ENCODE peak calls at places on chromosomes 6 and 20, in six cellular contexts. One of them, this sample, is unnamed.

GRCh38 chr6:13991393-13991792 is 66.6 kb downstream of the RNF182 start:
- DNase-seq in HFF-Myc: no peak
- DNase-seq in fibroblast of mammary gland: no peak
- DNase-seq in left ventricle myocardium inferior: no peak
- DNase-seq in Panc1: no peak
- DNase-seq in AG09309: no peak
- DNase-seq in this sample: no peak

GRCh38 chr20:576156-576555 is 32.6 kb upstream of the CSNK2A1 start:
- DNase-seq in HFF-Myc: no peak
- DNase-seq in fibroblast of mammary gland: no peak
- DNase-seq in left ventricle myocardium inferior: no peak
- DNase-seq in Panc1: no peak
- DNase-seq in AG09309: no peak
- DNase-seq in this sample: no peak

GRCh38 chr6:80021131-80021530 is 16.7 kb downstream of the TTK start:
- DNase-seq in HFF-Myc: no peak
- DNase-seq in fibroblast of mammary gland: no peak
- DNase-seq in left ventricle myocardium inferior: no peak
- DNase-seq in Panc1: no peak
- DNase-seq in AG09309: no peak
- DNase-seq in this sample: no peak

GRCh38 chr6:113486172-113486571 is 371.0 kb upstream of the MARCKS start:
- DNase-seq in HFF-Myc: no peak
- DNase-seq in fibroblast of mammary gland: no peak
- DNase-seq in left ventricle myocardium inferior: no peak
- DNase-seq in Panc1: no peak
- DNase-seq in AG09309: no peak
- DNase-seq in this sample: no peak

GRCh38 chr6:38179300-38179699 is 359.8 kb downstream of the ZFAND3 start:
- DNase-seq in HFF-Myc: no peak
- DNase-seq in fibroblast of mammary gland: no peak
- DNase-seq in left ventricle myocardium inferior: no peak
- DNase-seq in Panc1: no peak
- DNase-seq in AG09309: no peak
- DNase-seq in this sample: no peak

GRCh38 chr6:169093770-169094553 is 159.7 kb downstream of the THBS2 start:
- DNase-seq in HFF-Myc: no peak
- DNase-seq in fibroblast of mammary gland: peak
- DNase-seq in left ventricle myocardium inferior: no peak
- DNase-seq in Panc1: no peak
- DNase-seq in AG09309: no peak
- DNase-seq in this sample: no peak

GRCh38 chr6:134177236-134177635 is 124.8 kb upstream of the SLC2A12 start:
- DNase-seq in HFF-Myc: no peak
- DNase-seq in fibroblast of mammary gland: no peak
- DNase-seq in left ventricle myocardium inferior: no peak
- DNase-seq in Panc1: no peak
- DNase-seq in AG09309: no peak
- DNase-seq in this sample: peak

GRCh38 chr6:81557811-81558210 is 194.7 kb downstream of the TENT5A start:
- DNase-seq in HFF-Myc: no peak
- DNase-seq in fibroblast of mammary gland: no peak
- DNase-seq in left ventricle myocardium inferior: no peak
- DNase-seq in Panc1: no peak
- DNase-seq in AG09309: no peak
- DNase-seq in this sample: no peak

GRCh38 chr6:29919506-29919905 is 22.8 kb upstream of the HLA-A start:
- DNase-seq in HFF-Myc: no peak
- DNase-seq in fibroblast of mammary gland: no peak
- DNase-seq in left ventricle myocardium inferior: no peak
- DNase-seq in Panc1: no peak
- DNase-seq in AG09309: no peak
- DNase-seq in this sample: no peak

GRCh38 chr6:125943528-125944433 is 12.8 kb upstream of the HINT3 start:
- DNase-seq in HFF-Myc: no peak
- DNase-seq in fibroblast of mammary gland: no peak
- DNase-seq in left ventricle myocardium inferior: no peak
- DNase-seq in Panc1: no peak
- DNase-seq in AG09309: no peak
- DNase-seq in this sample: no peak

GRCh38 chr6:134903448-134903847 is 46.5 kb downstream of the ALDH8A1 start:
- DNase-seq in HFF-Myc: no peak
- DNase-seq in fibroblast of mammary gland: peak
- DNase-seq in left ventricle myocardium inferior: no peak
- DNase-seq in Panc1: no peak
- DNase-seq in AG09309: no peak
- DNase-seq in this sample: no peak

GRCh38 chr20:51318058-51318960 is 224.2 kb downstream of the NFATC2 start:
- DNase-seq in HFF-Myc: no peak
- DNase-seq in fibroblast of mammary gland: peak
- DNase-seq in left ventricle myocardium inferior: peak
- DNase-seq in Panc1: no peak
- DNase-seq in AG09309: no peak
- DNase-seq in this sample: no peak

GRCh38 chr6:166201878-166202277 is 34.2 kb upstream of the TBXT start:
- DNase-seq in HFF-Myc: no peak
- DNase-seq in fibroblast of mammary gland: no peak
- DNase-seq in left ventricle myocardium inferior: no peak
- DNase-seq in Panc1: no peak
- DNase-seq in AG09309: no peak
- DNase-seq in this sample: no peak

GRCh38 chr6:35486005-35486925 is 10.6 kb downstream of the TEAD3 start:
- DNase-seq in HFF-Myc: no peak
- DNase-seq in fibroblast of mammary gland: no peak
- DNase-seq in left ventricle myocardium inferior: peak
- DNase-seq in Panc1: no peak
- DNase-seq in AG09309: no peak
- DNase-seq in this sample: peak

GRCh38 chr6:100112855-100113508 is 119.0 kb upstream of the MCHR2 start:
- DNase-seq in HFF-Myc: no peak
- DNase-seq in fibroblast of mammary gland: no peak
- DNase-seq in left ventricle myocardium inferior: no peak
- DNase-seq in Panc1: no peak
- DNase-seq in AG09309: no peak
- DNase-seq in this sample: no peak

GRCh38 chr6:16518265-16518664 is 243.0 kb downstream of the ATXN1 start:
- DNase-seq in HFF-Myc: no peak
- DNase-seq in fibroblast of mammary gland: no peak
- DNase-seq in left ventricle myocardium inferior: no peak
- DNase-seq in Panc1: no peak
- DNase-seq in AG09309: no peak
- DNase-seq in this sample: no peak

GRCh38 chr6:44049989-44050871 is 77.0 kb downstream of the MRPL14 start:
- DNase-seq in HFF-Myc: no peak
- DNase-seq in fibroblast of mammary gland: peak
- DNase-seq in left ventricle myocardium inferior: no peak
- DNase-seq in Panc1: no peak
- DNase-seq in AG09309: no peak
- DNase-seq in this sample: peak

GRCh38 chr6:107673076-107673494 is 151.0 kb downstream of the SCML4 start:
- DNase-seq in HFF-Myc: no peak
- DNase-seq in fibroblast of mammary gland: peak
- DNase-seq in left ventricle myocardium inferior: peak
- DNase-seq in Panc1: no peak
- DNase-seq in AG09309: no peak
- DNase-seq in this sample: no peak

GRCh38 chr6:40328376-40328987 is 258.7 kb downstream of the LRFN2 start:
- DNase-seq in HFF-Myc: no peak
- DNase-seq in fibroblast of mammary gland: no peak
- DNase-seq in left ventricle myocardium inferior: no peak
- DNase-seq in Panc1: no peak
- DNase-seq in AG09309: no peak
- DNase-seq in this sample: no peak

GRCh38 chr6:41167173-41167963 is 4.5 kb upstream of the TREM2 start:
- DNase-seq in HFF-Myc: peak
- DNase-seq in fibroblast of mammary gland: peak
- DNase-seq in left ventricle myocardium inferior: no peak
- DNase-seq in Panc1: no peak
- DNase-seq in AG09309: no peak
- DNase-seq in this sample: peak

GRCh38 chr6:26003102-26003694 is 40.6 kb downstream of the TRIM38 start:
- DNase-seq in HFF-Myc: no peak
- DNase-seq in fibroblast of mammary gland: peak
- DNase-seq in left ventricle myocardium inferior: no peak
- DNase-seq in Panc1: peak
- DNase-seq in AG09309: no peak
- DNase-seq in this sample: peak

GRCh38 chr6:88683734-88684133 is 279.7 kb downstream of the RNGTT start:
- DNase-seq in HFF-Myc: no peak
- DNase-seq in fibroblast of mammary gland: peak
- DNase-seq in left ventricle myocardium inferior: no peak
- DNase-seq in Panc1: no peak
- DNase-seq in AG09309: no peak
- DNase-seq in this sample: peak

GRCh38 chr6:9252784-9253183 is 817.4 kb upstream of the SLC35B3 start:
- DNase-seq in HFF-Myc: no peak
- DNase-seq in fibroblast of mammary gland: no peak
- DNase-seq in left ventricle myocardium inferior: no peak
- DNase-seq in Panc1: no peak
- DNase-seq in AG09309: no peak
- DNase-seq in this sample: no peak

GRCh38 chr6:9248125-9248524 is 812.8 kb upstream of the SLC35B3 start:
- DNase-seq in HFF-Myc: no peak
- DNase-seq in fibroblast of mammary gland: no peak
- DNase-seq in left ventricle myocardium inferior: no peak
- DNase-seq in Panc1: no peak
- DNase-seq in AG09309: no peak
- DNase-seq in this sample: no peak

GRCh38 chr6:9254251-9254650 is 818.9 kb upstream of the SLC35B3 start:
- DNase-seq in HFF-Myc: no peak
- DNase-seq in fibroblast of mammary gland: no peak
- DNase-seq in left ventricle myocardium inferior: no peak
- DNase-seq in Panc1: no peak
- DNase-seq in AG09309: no peak
- DNase-seq in this sample: no peak

DNA sequence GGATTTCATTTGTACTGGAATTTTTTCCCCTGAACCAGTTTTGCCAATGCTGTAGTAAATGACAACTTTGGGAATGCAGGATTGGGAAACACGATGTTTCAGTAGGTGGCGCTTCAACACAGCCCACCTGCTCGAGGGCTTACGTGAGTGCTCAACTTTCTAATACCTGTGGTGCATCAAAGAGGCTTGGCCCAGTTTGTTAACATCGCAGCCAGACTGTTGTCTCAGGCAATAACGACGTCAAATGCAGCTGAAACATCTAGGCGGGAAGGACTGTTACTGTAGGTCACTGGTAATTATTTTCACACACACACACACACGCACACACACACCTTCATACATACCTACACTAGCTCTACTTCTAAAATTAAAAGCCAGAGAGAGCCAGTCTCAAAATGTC is 815.5 kb upstream of the SLC35B3 start:
- DNase-seq in HFF-Myc: peak
- DNase-seq in fibroblast of mammary gland: peak
- DNase-seq in left ventricle myocardium inferior: no peak
- DNase-seq in Panc1: peak
- DNase-seq in AG09309: peak
- DNase-seq in this sample: peak
- TF ChIP-seq CTCF in HFF-Myc: peak
- TF ChIP-seq CTCF in fibroblast of mammary gland: peak
- TF ChIP-seq CTCF in left ventricle myocardium inferior: peak
- TF ChIP-seq CTCF in Panc1: peak
- TF ChIP-seq CTCF in AG09309: peak
- TF ChIP-seq CTCF in this sample: peak

GRCh38 chr6:56047931-56048520 is 172.6 kb upstream of the BMP5 start:
- DNase-seq in HFF-Myc: no peak
- DNase-seq in fibroblast of mammary gland: no peak
- DNase-seq in left ventricle myocardium inferior: no peak
- DNase-seq in Panc1: peak
- DNase-seq in AG09309: no peak
- DNase-seq in this sample: no peak

GRCh38 chr6:56048601-56049000 is 173.2 kb upstream of the BMP5 start:
- DNase-seq in HFF-Myc: no peak
- DNase-seq in fibroblast of mammary gland: no peak
- DNase-seq in left ventricle myocardium inferior: no peak
- DNase-seq in Panc1: no peak
- DNase-seq in AG09309: no peak
- DNase-seq in this sample: no peak

GRCh38 chr6:56050530-56050929 is 175.1 kb upstream of the BMP5 start:
- DNase-seq in HFF-Myc: no peak
- DNase-seq in fibroblast of mammary gland: no peak
- DNase-seq in left ventricle myocardium inferior: no peak
- DNase-seq in Panc1: no peak
- DNase-seq in AG09309: no peak
- DNase-seq in this sample: no peak

GRCh38 chr6:56055066-56055465 is 179.7 kb upstream of the BMP5 start:
- DNase-seq in HFF-Myc: no peak
- DNase-seq in fibroblast of mammary gland: no peak
- DNase-seq in left ventricle myocardium inferior: no peak
- DNase-seq in Panc1: no peak
- DNase-seq in AG09309: no peak
- DNase-seq in this sample: no peak

GRCh38 chr6:56051199-56051598 is 175.8 kb upstream of the BMP5 start:
- DNase-seq in HFF-Myc: no peak
- DNase-seq in fibroblast of mammary gland: no peak
- DNase-seq in left ventricle myocardium inferior: no peak
- DNase-seq in Panc1: no peak
- DNase-seq in AG09309: no peak
- DNase-seq in this sample: no peak
- H3K4me3 ChIP-seq in HFF-Myc: no peak
- H3K4me3 ChIP-seq in fibroblast of mammary gland: no peak
- H3K4me3 ChIP-seq in left ventricle myocardium inferior: no peak
- H3K4me3 ChIP-seq in Panc1: no peak
- H3K4me3 ChIP-seq in AG09309: no peak
- H3K4me3 ChIP-seq in this sample: no peak

DNA sequence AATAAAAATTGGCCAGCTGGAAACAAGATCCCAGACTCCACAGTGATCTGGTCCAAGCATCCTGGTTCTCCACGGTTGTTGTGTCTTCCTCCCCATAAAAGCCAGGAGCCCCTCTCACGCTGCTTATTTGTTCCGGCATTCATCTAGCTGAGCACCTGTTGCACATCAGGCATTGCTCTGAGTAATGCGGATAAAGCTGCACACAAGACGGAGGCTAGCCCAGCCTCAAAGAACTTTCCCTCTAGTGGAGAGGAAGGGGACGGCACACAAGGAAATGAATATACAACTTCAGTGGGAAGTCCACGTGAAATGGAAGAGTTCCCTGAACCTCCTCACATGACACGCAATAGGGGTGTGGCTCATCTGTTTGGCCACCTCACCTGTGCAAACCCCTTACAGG is 30.3 kb upstream of the NXT1 start:
- DNase-seq in HFF-Myc: peak
- DNase-seq in fibroblast of mammary gland: peak
- DNase-seq in left ventricle myocardium inferior: no peak
- DNase-seq in Panc1: no peak
- DNase-seq in AG09309: no peak
- DNase-seq in this sample: peak
- TF ChIP-seq CTCF in HFF-Myc: peak
- TF ChIP-seq CTCF in fibroblast of mammary gland: peak
- TF ChIP-seq CTCF in left ventricle myocardium inferior: peak
- TF ChIP-seq CTCF in Panc1: peak
- TF ChIP-seq CTCF in AG09309: peak
- TF ChIP-seq CTCF in this sample: peak

DNA sequence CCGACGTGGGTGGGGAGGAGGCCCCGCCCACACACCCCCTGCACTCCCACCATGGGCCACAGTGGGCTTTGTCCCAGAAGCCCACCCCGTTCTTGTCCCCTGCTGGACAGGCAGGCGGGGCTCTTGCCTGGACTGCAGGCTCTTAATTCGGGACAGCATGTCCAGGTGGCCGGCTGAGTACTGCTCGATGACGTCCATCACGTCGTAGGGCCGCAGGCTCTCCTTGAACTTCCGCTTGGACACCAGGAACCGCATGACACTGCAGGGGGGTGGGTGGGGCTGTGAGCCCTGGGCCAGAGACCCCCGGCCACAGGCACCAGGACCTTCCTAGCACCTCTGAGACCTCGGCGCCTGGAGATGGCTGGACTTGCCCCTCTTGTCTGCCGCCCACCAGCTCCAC is 52.2 kb upstream of the CHRNA4 start:
- DNase-seq in HFF-Myc: no peak
- DNase-seq in fibroblast of mammary gland: no peak
- DNase-seq in left ventricle myocardium inferior: no peak
- DNase-seq in Panc1: no peak
- DNase-seq in AG09309: no peak
- DNase-seq in this sample: no peak
- H3K4me3 ChIP-seq in HFF-Myc: no peak
- H3K4me3 ChIP-seq in fibroblast of mammary gland: no peak
- H3K4me3 ChIP-seq in left ventricle myocardium inferior: no peak
- H3K4me3 ChIP-seq in Panc1: no peak
- H3K4me3 ChIP-seq in AG09309: no peak
- H3K4me3 ChIP-seq in this sample: no peak

This sample was measured in fibroblast of pulmonary artery.